ENCODE peak calls at places on chromosomes 5 and 9, in five cellular contexts. U, Z, J, P and K are unnamed samples. For H3K4me1, the result is how much of the 10 kb centered on the place peaks cover.

GRCh38 chr5:166497705-166498104 is 1793.7 kb upstream of the WWC1 start:
- DNase-seq in U (no peak), Z (no peak), J (no peak), P (no peak), K (no peak)

GRCh38 chr5:58972301-58972700 is 389.4 kb downstream of the RAB3C start:
- DNase-seq in U (no peak), Z (no peak), J (no peak), P (no peak), K (no peak)

GRCh38 chr5:94499806-94500205 is 118.6 kb downstream of the KIAA0825 start:
- DNase-seq in U (no peak), Z (no peak), J (no peak), P (no peak), K (no peak)

GRCh38 chr9:86732514-86732913 is 214.8 kb downstream of the GAS1 start:
- DNase-seq in U (no peak), Z (no peak), J (no peak), P (peak), K (no peak)

GRCh38 chr9:19552693-19553092 is 143.9 kb downstream of the ACER2 start:
- DNase-seq in U (no peak), Z (no peak), J (no peak), P (no peak), K (no peak)

GRCh38 chr5:133552925-133553525 is 59.3 kb downstream of the FSTL4 start:
- DNase-seq in U (peak), Z (peak), J (peak), P (no peak), K (no peak)

GRCh38 chr9:111597852-111598729 is 1.4 kb downstream of the PTGR1 start:
- DNase-seq in U (peak), Z (peak), J (peak), P (peak), K (peak)

GRCh38 chr9:124758691-124759090 is 12.4 kb downstream of the NR6A1 start:
- DNase-seq in U (no peak), Z (no peak), J (no peak), P (no peak), K (no peak)

GRCh38 chr9:109411818-109412352 is 86.2 kb downstream of the PTPN3 start:
- DNase-seq in U (peak), Z (peak), J (no peak), P (no peak), K (no peak)

GRCh38 chr5:36374275-36374862 is 72.7 kb upstream of the RANBP3L start:
- DNase-seq in U (no peak), Z (no peak), J (no peak), P (no peak), K (no peak)

GRCh38 chr9:113951032-113951372 is 74.9 kb downstream of the ZNF618 start:
- DNase-seq in U (no peak), Z (no peak), J (no peak), P (no peak), K (no peak)

GRCh38 chr9:68726489-68726888 is 21.4 kb downstream of the PIP5K1B start:
- DNase-seq in U (no peak), Z (no peak), J (no peak), P (no peak), K (no peak)
- H3K4me1 ChIP-seq in U (under half), Z (under half), J (under half), P (under half), K (under half)

DNA sequence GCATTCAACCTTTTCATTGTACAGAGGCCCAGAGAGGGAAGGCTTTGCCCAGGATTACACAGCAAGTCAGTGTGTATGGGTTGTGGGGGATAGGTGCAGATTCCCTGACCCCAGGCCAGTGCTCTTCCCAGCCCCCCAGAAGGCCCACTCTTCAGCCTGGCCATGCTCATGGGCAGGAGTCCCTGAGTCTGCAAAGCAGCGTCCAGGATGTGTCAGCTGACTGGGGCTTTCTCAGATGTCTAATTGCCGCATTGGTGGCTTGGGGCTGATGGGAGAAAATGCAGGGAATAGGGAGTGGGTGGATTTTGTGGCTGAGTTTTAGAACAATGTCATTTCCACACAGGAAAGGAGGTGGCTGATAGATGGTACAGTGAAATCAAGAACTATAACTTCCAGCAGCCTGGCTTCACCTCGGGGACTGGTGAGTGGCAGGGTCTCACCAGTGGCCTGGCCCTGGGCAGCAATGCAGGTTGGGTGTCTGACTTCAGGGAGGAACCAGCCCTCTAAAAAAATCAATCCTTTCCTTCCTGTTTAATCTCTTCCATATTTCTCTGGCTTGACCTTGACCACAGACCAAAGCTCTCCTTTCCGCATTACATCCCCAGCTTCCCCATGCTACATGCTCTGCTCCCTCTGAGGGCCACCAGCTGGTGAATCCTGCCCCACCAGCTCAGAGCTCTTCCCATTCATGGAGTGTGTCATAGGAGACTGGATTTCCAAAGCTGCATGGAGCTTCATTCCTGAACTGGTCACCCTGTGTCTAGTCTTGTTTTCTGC is 14.2 kb downstream of the GLIPR2 start:
- DNase-seq in U (no peak), Z (no peak), J (no peak), P (no peak), K (no peak)
- H3K4me1 ChIP-seq in U (under half), Z (under half), J (under half), P (under half), K (half or more)

DNA sequence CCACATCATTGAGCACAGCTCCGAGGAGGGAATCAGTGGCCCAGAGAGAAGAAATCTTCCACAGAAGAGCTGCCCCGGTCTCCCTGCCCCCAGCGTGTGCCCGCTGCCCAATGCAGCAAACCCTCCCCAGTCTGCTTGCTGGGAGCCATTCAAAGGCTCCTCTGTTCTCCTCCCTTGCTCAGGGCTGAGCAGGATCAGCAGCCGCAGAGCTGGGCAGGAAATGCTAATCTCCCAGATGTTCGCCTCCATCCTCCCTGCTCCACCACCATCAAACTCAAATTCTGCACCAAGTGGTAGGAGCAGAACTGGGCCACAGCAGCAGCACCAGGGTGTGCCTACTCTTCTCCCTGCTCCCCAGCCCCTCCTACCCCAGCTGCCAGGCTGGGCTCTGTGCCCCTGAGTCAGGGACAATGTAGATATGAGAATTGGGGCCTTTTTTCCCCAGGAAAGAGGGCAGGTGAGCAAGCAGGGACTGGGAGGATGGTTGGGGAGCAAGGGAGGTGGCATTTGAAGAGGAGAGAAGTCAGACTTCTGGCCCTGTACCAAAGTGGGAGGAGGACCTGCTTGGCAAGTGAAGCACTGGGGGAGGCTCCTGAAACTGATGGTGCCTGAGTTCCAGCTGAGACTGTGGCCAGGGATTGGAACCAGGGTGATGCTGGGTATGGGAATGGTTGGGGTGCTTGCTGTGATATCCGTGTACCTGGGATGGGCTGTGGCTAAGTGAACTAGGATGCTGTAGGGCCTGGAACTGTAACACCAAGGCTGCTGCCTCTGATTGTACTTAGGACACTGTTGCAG is 1.9 kb upstream of the PCDH1 start:
- DNase-seq in U (no peak), Z (peak), J (no peak), P (no peak), K (no peak)
- H3K4me1 ChIP-seq in U (under half), Z (half or more), J (under half), P (under half), K (half or more)

GRCh38 chr5:126454081-126454480 is 30.9 kb downstream of the GRAMD2B start:
- DNase-seq in U (no peak), Z (no peak), J (no peak), P (no peak), K (no peak)
- H3K4me1 ChIP-seq in U (under half), Z (under half), J (under half), P (under half), K (under half)

GRCh38 chr9:134341306-134341705 is 15.1 kb downstream of the RXRA start:
- DNase-seq in U (no peak), Z (no peak), J (peak), P (no peak), K (peak)

GRCh38 chr9:134340475-134341186 is 14.4 kb downstream of the RXRA start:
- DNase-seq in U (no peak), Z (no peak), J (peak), P (no peak), K (peak)

GRCh38 chr9:134343637-134344036 is 17.4 kb downstream of the RXRA start:
- DNase-seq in U (no peak), Z (no peak), J (no peak), P (no peak), K (no peak)

GRCh38 chr9:134342746-134343115 is 16.5 kb downstream of the RXRA start:
- DNase-seq in U (no peak), Z (no peak), J (no peak), P (no peak), K (no peak)

DNA sequence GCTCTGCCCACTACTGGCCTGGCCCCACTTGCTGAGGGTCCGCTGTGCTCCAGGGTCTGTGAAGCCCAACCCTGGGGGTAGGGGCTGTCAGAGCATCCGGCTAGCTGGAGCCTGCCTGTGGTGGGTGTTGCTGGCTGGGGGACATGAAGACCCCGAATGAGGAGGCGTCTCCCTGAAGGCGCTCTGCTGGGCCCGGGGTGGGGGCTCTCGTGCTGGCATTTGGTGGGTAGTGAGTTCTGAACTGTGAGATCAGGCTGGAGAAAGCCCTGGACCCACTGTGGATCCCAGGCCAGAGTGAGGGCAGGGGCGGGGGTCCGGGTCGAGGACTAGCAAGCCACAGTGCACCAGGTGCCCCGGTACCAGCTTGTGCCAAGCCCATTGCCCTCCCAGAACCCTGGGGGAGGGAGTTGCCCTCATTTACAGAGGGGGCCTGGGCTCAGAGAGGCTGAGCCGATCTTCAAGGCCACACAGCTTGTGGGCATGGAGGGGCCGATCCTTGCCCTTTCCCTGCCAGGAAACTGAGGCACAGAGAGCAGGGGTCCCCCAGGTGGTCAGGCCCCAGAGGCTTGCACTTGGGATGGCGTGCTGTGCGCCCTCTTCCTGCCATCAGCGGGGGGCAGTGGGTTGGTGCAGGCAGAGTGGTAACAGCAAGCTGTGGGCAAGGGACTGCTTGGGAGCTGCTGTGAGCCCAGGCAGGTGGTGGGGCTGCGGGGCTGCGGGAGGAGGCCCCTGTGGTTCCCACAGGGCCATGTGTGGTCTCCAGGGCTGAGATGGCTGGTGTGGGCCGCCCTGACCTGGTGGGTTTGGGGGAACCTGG is 15.9 kb downstream of the RXRA start:
- DNase-seq in U (no peak), Z (no peak), J (no peak), P (no peak), K (no peak)
- H3K4me1 ChIP-seq in U (under half), Z (under half), J (under half), P (half or more), K (half or more)